ENCODE peak calls at places on chromosomes 4 and X, in ten cellular contexts. D, S, B, F, M, T, X, W, Q and A are unnamed samples.

GRCh38 chrX:13092455-13092941 is 48.1 kb upstream of the FAM9C start:
- DNase-seq in D (no peak), S (no peak), B (no peak), F (no peak), M (peak), T (no peak), X (peak), W (no peak), Q (no peak), A (no peak)

GRCh38 chrX:53223068-53223693 is 1.8 kb downstream of the KDM5C start:
- DNase-seq in D (no peak), S (no peak), B (no peak), F (no peak), M (no peak), T (peak), X (no peak), W (no peak), Q (peak), A (no peak)

GRCh38 chrX:40176979-40177430 is 79.2 kb upstream of the BCOR start:
- DNase-seq in D (peak), S (no peak), B (peak), F (no peak), M (peak), T (no peak), X (peak), W (peak), Q (no peak), A (no peak)

GRCh38 chrX:148723551-148723950 is 223.1 kb downstream of the AFF2 start:
- DNase-seq in D (no peak), S (no peak), B (no peak), F (no peak), M (no peak), T (no peak), X (no peak), W (no peak), Q (no peak), A (no peak)

GRCh38 chr4:145231906-145232700 is 51.7 kb upstream of the OTUD4 start:
- DNase-seq in D (no peak), S (no peak), B (no peak), F (no peak), M (no peak), T (peak), X (no peak), W (peak), Q (peak), A (peak)

GRCh38 chr4:164894725-164895124 is 17.7 kb downstream of the APELA start:
- DNase-seq in D (no peak), S (no peak), B (no peak), F (no peak), M (no peak), T (no peak), X (no peak), W (no peak), Q (no peak), A (no peak)

GRCh38 chr4:70564033-70564432 is 28.0 kb upstream of the AMBN start:
- DNase-seq in D (no peak), S (no peak), B (no peak), F (no peak), M (no peak), T (no peak), X (no peak), W (no peak), Q (no peak), A (no peak)

GRCh38 chrX:150690126-150690525 is 3.1 kb upstream of the MTMR1 start:
- DNase-seq in D (no peak), S (no peak), B (no peak), F (no peak), M (no peak), T (peak), X (no peak), W (peak), Q (peak), A (peak)

GRCh38 chrX:100408643-100409315 is 1.3 kb downstream of the PCDH19 start:
- DNase-seq in D (peak), S (no peak), B (peak), F (no peak), M (no peak), T (no peak), X (no peak), W (no peak), Q (no peak), A (no peak)

GRCh38 chrX:101658661-101659477 is 781 bp downstream of the ARMCX2 start:
- DNase-seq in D (peak), S (peak), B (peak), F (no peak), M (peak), T (peak), X (peak), W (peak), Q (peak), A (no peak)

GRCh38 chr4:31995943-31996901 is 1276.1 kb downstream of the PCDH7 start:
- DNase-seq in D (no peak), S (no peak), B (no peak), F (no peak), M (peak), T (no peak), X (no peak), W (no peak), Q (no peak), A (no peak)

GRCh38 chr4:127575888-127576287 is 56.9 kb upstream of the INTU start:
- DNase-seq in D (no peak), S (no peak), B (no peak), F (no peak), M (no peak), T (no peak), X (no peak), W (no peak), Q (no peak), A (no peak)

GRCh38 chr4:164876680-164877324 is at the start of gene APELA:
- DNase-seq in D (no peak), S (no peak), B (no peak), F (no peak), M (no peak), T (peak), X (no peak), W (no peak), Q (no peak), A (peak)

GRCh38 chr4:121192500-121192899 is 28.4 kb upstream of the TNIP3 start:
- DNase-seq in D (no peak), S (no peak), B (peak), F (no peak), M (no peak), T (peak), X (no peak), W (peak), Q (peak), A (no peak)

GRCh38 chrX:95628796-95629195 is 1055.8 kb upstream of the DIAPH2 start:
- DNase-seq in D (no peak), S (no peak), B (no peak), F (no peak), M (no peak), T (no peak), X (no peak), W (no peak), Q (no peak), A (no peak)

GRCh38 chr4:56995525-56995924 is 16.8 kb downstream of the POLR2B start:
- DNase-seq in D (no peak), S (no peak), B (no peak), F (no peak), M (no peak), T (peak), X (no peak), W (peak), Q (peak), A (no peak)

GRCh38 chr4:134740290-134740689 is 538.7 kb upstream of the PABPC4L start:
- DNase-seq in D (no peak), S (no peak), B (no peak), F (no peak), M (no peak), T (no peak), X (no peak), W (no peak), Q (no peak), A (no peak)

GRCh38 chrX:41478397-41478911 is 31.3 kb downstream of the NYX start:
- DNase-seq in D (no peak), S (no peak), B (no peak), F (no peak), M (no peak), T (no peak), X (no peak), W (no peak), Q (no peak), A (no peak)

GRCh38 chr4:126081336-126081735 is 766.6 kb downstream of the FAT4 start:
- DNase-seq in D (no peak), S (no peak), B (peak), F (no peak), M (no peak), T (peak), X (no peak), W (no peak), Q (peak), A (peak)

GRCh38 chr4:94653984-94654609 is 103.7 kb upstream of the BMPR1B start:
- DNase-seq in D (no peak), S (peak), B (no peak), F (no peak), M (no peak), T (no peak), X (no peak), W (no peak), Q (no peak), A (no peak)

GRCh38 chrX:65591206-65591605 is 56.6 kb upstream of the LAS1L start:
- DNase-seq in D (no peak), S (no peak), B (no peak), F (peak), M (no peak), T (no peak), X (no peak), W (no peak), Q (no peak), A (no peak)

GRCh38 chr4:41530741-41531140 is 7.2 kb upstream of the LIMCH1 start:
- DNase-seq in D (no peak), S (no peak), B (no peak), F (no peak), M (no peak), T (no peak), X (no peak), W (no peak), Q (no peak), A (no peak)

GRCh38 chr4:54585321-54586000 is 72.3 kb upstream of the KIT start:
- DNase-seq in D (no peak), S (no peak), B (no peak), F (no peak), M (no peak), T (peak), X (no peak), W (peak), Q (peak), A (no peak)

GRCh38 chr4:70863099-70863790 is 23.6 kb upstream of the GRSF1 start:
- DNase-seq in D (no peak), S (no peak), B (no peak), F (no peak), M (no peak), T (peak), X (no peak), W (no peak), Q (no peak), A (no peak)

GRCh38 chr4:1136028-1136427 is 22.7 kb upstream of the RNF212 start:
- DNase-seq in D (no peak), S (no peak), B (no peak), F (no peak), M (no peak), T (no peak), X (peak), W (no peak), Q (peak), A (no peak)

GRCh38 chrX:103275947-103276567 is 493 bp downstream of the TCEAL5 start:
- DNase-seq in D (no peak), S (no peak), B (peak), F (no peak), M (no peak), T (no peak), X (no peak), W (no peak), Q (no peak), A (no peak)

GRCh38 chr4:173169428-173170209 is 1.0 kb downstream of the GALNT7 start:
- DNase-seq in D (peak), S (peak), B (peak), F (peak), M (peak), T (peak), X (peak), W (peak), Q (peak), A (no peak)

GRCh38 chr4:55311792-55312490 is 34.1 kb upstream of the SRD5A3 start:
- DNase-seq in D (no peak), S (no peak), B (no peak), F (no peak), M (no peak), T (no peak), X (peak), W (no peak), Q (peak), A (no peak)

GRCh38 chr4:119028296-119028695 is 107.3 kb upstream of the MYOZ2 start:
- DNase-seq in D (no peak), S (no peak), B (no peak), F (no peak), M (no peak), T (peak), X (no peak), W (no peak), Q (no peak), A (no peak)

GRCh38 chr4:83905952-83906351 is 370.0 kb downstream of the GPAT3 start:
- DNase-seq in D (no peak), S (no peak), B (no peak), F (no peak), M (no peak), T (no peak), X (no peak), W (no peak), Q (no peak), A (no peak)

GRCh38 chr4:40699648-40700047 is 50.1 kb upstream of the NSUN7 start:
- DNase-seq in D (no peak), S (no peak), B (no peak), F (no peak), M (no peak), T (peak), X (no peak), W (peak), Q (peak), A (no peak)

GRCh38 chr4:2366252-2367192 is 51.9 kb downstream of the ZFYVE28 start:
- DNase-seq in D (no peak), S (no peak), B (no peak), F (peak), M (peak), T (no peak), X (peak), W (no peak), Q (peak), A (no peak)

GRCh38 chr4:7101692-7102515 is 34.0 kb upstream of the GRPEL1 start:
- DNase-seq in D (peak), S (peak), B (peak), F (no peak), M (peak), T (peak), X (peak), W (peak), Q (peak), A (no peak)

GRCh38 chr4:7104366-7105031 is 36.6 kb upstream of the GRPEL1 start:
- DNase-seq in D (no peak), S (no peak), B (peak), F (no peak), M (peak), T (no peak), X (no peak), W (no peak), Q (no peak), A (no peak)

GRCh38 chr4:7103031-7103598 is 35.3 kb upstream of the GRPEL1 start:
- DNase-seq in D (peak), S (peak), B (peak), F (no peak), M (peak), T (peak), X (peak), W (peak), Q (peak), A (no peak)

GRCh38 chr4:7105261-7105660 is 37.4 kb upstream of the GRPEL1 start:
- DNase-seq in D (no peak), S (no peak), B (no peak), F (no peak), M (peak), T (no peak), X (no peak), W (peak), Q (no peak), A (no peak)

GRCh38 chr4:7103599-7104365 is 35.9 kb upstream of the GRPEL1 start:
- DNase-seq in D (peak), S (peak), B (peak), F (peak), M (peak), T (no peak), X (peak), W (no peak), Q (no peak), A (no peak)
- H3K4me3 ChIP-seq in D (peak), S (peak), B (peak), F (peak), M (no peak), T (peak), X (peak), W (peak), Q (peak), A (peak)

DNA sequence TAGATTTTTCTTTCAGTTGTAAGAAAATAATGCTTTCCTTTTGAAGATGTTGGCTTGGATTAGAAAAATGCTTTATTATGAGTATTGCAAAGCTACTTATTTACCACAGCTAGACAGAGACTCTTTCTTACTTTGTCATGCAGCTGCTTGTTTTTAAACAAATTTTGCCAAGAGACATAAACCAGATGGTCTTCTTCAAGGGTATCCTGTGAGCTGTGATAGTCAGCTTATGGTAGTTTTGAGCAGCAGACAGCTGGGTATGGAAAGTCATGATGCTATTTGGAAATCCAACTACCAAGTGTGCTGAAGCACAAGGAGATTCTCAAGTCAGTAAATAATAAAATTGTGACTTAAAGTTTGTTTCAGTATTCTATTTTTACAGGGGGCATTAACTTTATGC is 941.5 kb downstream of the DMD start:
- DNase-seq in D (no peak), S (no peak), B (no peak), F (no peak), M (no peak), T (no peak), X (no peak), W (no peak), Q (no peak), A (no peak)
- TF ChIP-seq CTCF in D (no peak), S (no peak), B (no peak), F (no peak), M (no peak), T (no peak), X (no peak), W (no peak), Q (no peak), A (no peak)

DNA sequence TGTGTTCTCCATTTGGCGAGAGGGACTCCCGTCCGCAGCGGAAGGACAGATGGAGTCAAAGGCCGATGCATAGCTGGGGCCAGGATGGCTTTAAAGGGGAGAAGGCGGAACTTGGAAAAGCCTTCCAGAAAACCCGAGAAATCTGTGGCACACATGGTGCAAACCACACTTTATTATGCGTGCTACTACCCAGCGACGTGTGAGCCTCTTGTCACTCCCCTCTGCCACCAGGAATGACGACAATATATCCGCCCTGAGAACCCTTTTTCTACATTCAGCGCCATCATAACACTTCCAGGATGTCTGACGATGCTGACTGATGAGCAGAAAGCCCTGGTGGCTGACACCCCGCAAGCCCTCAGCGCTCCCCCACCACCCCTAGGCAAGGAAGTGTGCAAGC is 689 bp upstream of the DCHS2 start:
- DNase-seq in D (no peak), S (no peak), B (peak), F (no peak), M (no peak), T (no peak), X (no peak), W (no peak), Q (no peak), A (no peak)
- H3K4me3 ChIP-seq in D (peak), S (peak), B (no peak), F (peak), M (no peak), T (no peak), X (peak), W (no peak), Q (no peak), A (no peak)

GRCh38 chr4:39102297-39102696 is 40.3 kb downstream of the KLHL5 start:
- DNase-seq in D (no peak), S (no peak), B (no peak), F (no peak), M (no peak), T (no peak), X (no peak), W (no peak), Q (no peak), A (no peak)

GRCh38 chr4:39096847-39097246 is 34.8 kb downstream of the KLHL5 start:
- DNase-seq in D (no peak), S (no peak), B (no peak), F (no peak), M (no peak), T (no peak), X (no peak), W (no peak), Q (no peak), A (no peak)

GRCh38 chr4:39097290-39097689 is 35.3 kb downstream of the KLHL5 start:
- DNase-seq in D (no peak), S (no peak), B (no peak), F (no peak), M (no peak), T (no peak), X (no peak), W (no peak), Q (no peak), A (no peak)
- TF ChIP-seq CTCF in D (no peak), S (no peak), B (no peak), F (no peak), M (no peak), T (no peak), X (no peak), W (no peak), Q (no peak), A (no peak)

GRCh38 chr4:76212301-76212700 is 1.3 kb downstream of the SCARB2 start:
- DNase-seq in D (no peak), S (no peak), B (no peak), F (no peak), M (no peak), T (no peak), X (no peak), W (peak), Q (peak), A (no peak)

GRCh38 chr4:76209876-76210275 is 3.7 kb downstream of the SCARB2 start:
- DNase-seq in D (no peak), S (no peak), B (no peak), F (no peak), M (no peak), T (no peak), X (no peak), W (no peak), Q (no peak), A (no peak)

GRCh38 chr4:76208005-76208765 is 5.4 kb downstream of the SCARB2 start:
- DNase-seq in D (peak), S (no peak), B (peak), F (peak), M (peak), T (peak), X (peak), W (peak), Q (peak), A (peak)

GRCh38 chr4:76211769-76212168 is 1.9 kb downstream of the SCARB2 start:
- DNase-seq in D (no peak), S (no peak), B (no peak), F (no peak), M (no peak), T (no peak), X (no peak), W (no peak), Q (no peak), A (no peak)

DNA sequence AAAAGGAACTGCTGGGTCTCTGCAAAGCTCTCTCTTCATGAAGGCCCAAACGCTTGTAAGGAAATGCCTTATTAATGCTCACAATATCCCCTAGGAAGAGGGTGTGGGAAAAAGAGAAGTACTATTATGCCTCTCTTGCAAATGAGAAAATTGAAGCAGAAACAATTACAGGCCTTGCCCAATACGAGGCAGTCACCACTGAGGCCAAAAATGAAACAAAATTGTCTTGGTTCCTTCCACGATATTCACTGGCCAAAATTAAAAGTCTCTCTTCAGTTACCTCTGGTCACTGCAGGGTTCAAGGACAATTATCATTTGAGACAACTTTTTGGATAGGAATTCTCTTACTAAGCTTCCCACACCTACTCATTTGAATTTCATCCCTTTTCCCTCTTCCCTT is 3.1 kb downstream of the SCARB2 start:
- DNase-seq in D (no peak), S (no peak), B (no peak), F (no peak), M (no peak), T (no peak), X (no peak), W (no peak), Q (peak), A (no peak)
- H3K4me3 ChIP-seq in D (peak), S (no peak), B (no peak), F (peak), M (no peak), T (peak), X (peak), W (no peak), Q (peak), A (no peak)